ENCODE peak calls at places on chromosomes 5 and 9, in five cellular contexts. T is psoas muscle; B is testis; P is CD8-positive, alpha-beta memory T cell; V is brain microvascular endothelial cell. G is an unnamed sample. For H3K27me3, the result is how much of the 10 kb centered on the place peaks cover.

GRCh38 chr9:115845648-115846312 is 307.8 kb upstream of the PAPPA start:
- DNase-seq in B (no peak), V (peak), T (no peak), P (no peak), G (no peak)

GRCh38 chr9:134224130-134224826 is 59.9 kb upstream of the RNU6ATAC start:
- DNase-seq in P (no peak), B (no peak), V (no peak), T (peak), G (no peak)

GRCh38 chr5:179765400-179765799 is 28.4 kb upstream of the LTC4S start:
- DNase-seq in P (no peak), B (no peak), T (peak), V (peak), G (no peak)

GRCh38 chr5:148791334-148791667 is 35.1 kb upstream of the ADRB2 start:
- DNase-seq in V (peak), T (no peak), P (no peak), B (no peak), G (no peak)

GRCh38 chr5:43400082-43400481 is 12.1 kb downstream of the CCL28 start:
- DNase-seq in B (no peak), V (no peak), P (no peak), T (no peak), G (no peak)

GRCh38 chr9:79776581-79776980 is 204.8 kb downstream of the TLE4 start:
- DNase-seq in P (no peak), T (no peak), V (no peak), B (no peak), G (no peak)

GRCh38 chr5:94969174-94969573 is 315.7 kb downstream of the MCTP1 start:
- DNase-seq in T (no peak), P (no peak), V (peak), B (no peak), G (peak)

GRCh38 chr5:125560476-125561225 is 814.2 kb upstream of the ZNF608 start:
- DNase-seq in P (no peak), B (no peak), V (no peak), T (no peak), G (no peak)

GRCh38 chr9:110641350-110641749 is 27.2 kb upstream of the MUSK start:
- DNase-seq in V (no peak), T (no peak), P (no peak), B (no peak), G (no peak)

GRCh38 chr5:94153736-94154450 is 412.5 kb upstream of the POU5F2 start:
- DNase-seq in T (peak), P (no peak), V (no peak), B (no peak), G (no peak)

GRCh38 chr5:107580902-107581823 is 89.6 kb downstream of the EFNA5 start:
- DNase-seq in T (no peak), P (no peak), V (no peak), B (peak), G (no peak)

GRCh38 chr5:154985126-154985525 is 28.4 kb upstream of the KIF4B start:
- DNase-seq in B (no peak), P (no peak), T (no peak), V (no peak), G (no peak)

GRCh38 chr5:76927961-76928360 is 24.9 kb upstream of the CRHBP start:
- DNase-seq in T (no peak), B (no peak), V (no peak), P (no peak), G (no peak)

GRCh38 chr5:52693279-52693678 is 94.4 kb upstream of the ITGA1 start:
- DNase-seq in B (peak), V (no peak), T (peak), P (peak), G (peak)

GRCh38 chr5:6583049-6583880 is 49.6 kb downstream of the NSUN2 start:
- DNase-seq in B (peak), V (no peak), T (peak), P (no peak), G (peak)

GRCh38 chr5:145887976-145888574 is 15.3 kb upstream of the GRXCR2 start:
- DNase-seq in T (no peak), P (no peak), B (peak), V (peak), G (peak)

GRCh38 chr5:40486437-40487270 is 193.1 kb upstream of the PTGER4 start:
- DNase-seq in T (no peak), B (peak), V (no peak), P (peak), G (no peak)

GRCh38 chr5:60495644-60496520 is 204.1 kb downstream of the DEPDC1B start:
- DNase-seq in B (no peak), T (no peak), V (no peak), P (no peak), G (no peak)

GRCh38 chr9:3455712-3456111 is 70.1 kb downstream of the RFX3 start:
- DNase-seq in T (no peak), V (no peak), P (no peak), B (no peak), G (no peak)

GRCh38 chr9:131731237-131731995 is 8.5 kb downstream of the RAPGEF1 start:
- DNase-seq in P (no peak), B (no peak), V (no peak), T (no peak), G (no peak)

GRCh38 chr5:173010547-173011464 is 27.2 kb downstream of the ATP6V0E1 start:
- DNase-seq in B (peak), P (no peak), T (peak), V (no peak), G (peak)

GRCh38 chr9:38417003-38417965 is 7.0 kb downstream of the IGFBPL1 start:
- DNase-seq in T (no peak), V (no peak), P (no peak), B (peak), G (peak)

GRCh38 chr5:13278148-13278547 is 666.3 kb downstream of the DNAH5 start:
- DNase-seq in T (no peak), P (no peak), B (no peak), V (no peak), G (no peak)

GRCh38 chr9:27365977-27366376 is 69.0 kb upstream of the EQTN start:
- DNase-seq in T (no peak), V (peak), B (no peak), P (no peak), G (no peak)

GRCh38 chr5:75335952-75336624 is 932 bp upstream of the HMGCR start:
- DNase-seq in T (no peak), P (no peak), V (peak), B (no peak), G (peak)

GRCh38 chr5:112846556-112846955 is 14.5 kb upstream of the SRP19 start:
- DNase-seq in P (no peak), B (no peak), V (no peak), T (no peak), G (no peak)

GRCh38 chr5:132202711-132203463 is 24.8 kb downstream of the P4HA2 start:
- DNase-seq in P (no peak), V (no peak), T (no peak), B (no peak), G (no peak)

GRCh38 chr5:42756630-42757601 is at the start of gene CCDC152:
- DNase-seq in T (peak), V (peak), P (peak), B (peak), G (peak)

GRCh38 chr5:151775025-151775606 is 3.4 kb downstream of the G3BP1 start:
- DNase-seq in T (no peak), P (no peak), V (no peak), B (no peak), G (no peak)

GRCh38 chr9:86202338-86202882 is 57.0 kb downstream of the C9orf153 start:
- DNase-seq in B (peak), V (peak), T (no peak), P (no peak), G (peak)

GRCh38 chr5:175866377-175866907 is 4.9 kb upstream of the CPLX2 start:
- DNase-seq in T (no peak), P (no peak), B (no peak), V (no peak), G (peak)

GRCh38 chr5:117266237-117266725 is 691.7 kb upstream of the SEMA6A start:
- DNase-seq in T (no peak), V (peak), B (no peak), P (no peak), G (no peak)

GRCh38 chr5:141507387-141508091 is 18.7 kb downstream of the PCDHGC5 start:
- DNase-seq in P (no peak), V (peak), B (peak), T (peak), G (no peak)

GRCh38 chr9:38343037-38343436 is 49.5 kb upstream of the ALDH1B1 start:
- DNase-seq in V (no peak), B (no peak), T (no peak), P (no peak), G (no peak)

GRCh38 chr5:32613050-32613672 is 27.8 kb downstream of the SUB1 start:
- DNase-seq in P (peak), V (peak), T (peak), B (peak), G (peak)

GRCh38 chr5:60843693-60844428 is at the start of gene ELOVL7:
- DNase-seq in P (no peak), B (peak), T (peak), V (no peak), G (peak)

DNA sequence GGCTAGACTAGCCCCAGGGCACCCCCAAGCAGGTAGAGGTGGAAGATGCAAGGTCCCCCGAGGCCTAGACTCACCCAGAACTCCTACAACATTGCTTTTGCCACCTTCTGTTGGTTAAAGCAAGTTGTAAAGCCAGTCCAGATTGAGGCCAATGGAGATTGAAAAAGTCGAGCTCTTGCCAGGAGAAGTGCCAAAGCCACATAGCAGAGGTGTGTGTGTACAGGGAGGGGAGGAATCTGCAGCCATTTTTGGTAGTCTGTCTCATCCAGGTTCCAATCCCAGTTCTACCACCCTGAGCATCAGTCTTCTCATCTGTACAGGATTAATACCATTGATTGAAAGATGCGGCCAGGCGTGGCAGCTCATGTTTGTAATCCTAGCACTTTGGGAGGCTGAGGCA is 12.3 kb upstream of the URM1 start:
- DNase-seq in P (no peak), T (no peak), V (no peak), B (no peak), G (no peak)
- H3K27me3 ChIP-seq in P (under half), T (under half), V (under half), B (under half), G (under half)

GRCh38 chr9:93465853-93466252 is 12.5 kb upstream of the FAM120AOS start:
- DNase-seq in V (peak), P (no peak), T (no peak), B (no peak), G (no peak)
- H3K27me3 ChIP-seq in V (under half), P (under half), T (under half), B (under half), G (under half)

GRCh38 chr9:136193127-136193890 is 11.6 kb downstream of the LHX3 start:
- DNase-seq in T (no peak), B (no peak), V (no peak), P (no peak), G (peak)
- H3K27me3 ChIP-seq in T (under half), B (under half), V (half or more), P (under half), G (half or more)

GRCh38 chr5:3594514-3595101 is 1.0 kb upstream of the IRX1 start:
- DNase-seq in V (no peak), T (no peak), P (no peak), B (no peak), G (peak)
- H3K27me3 ChIP-seq in V (half or more), T (half or more), P (under half), B (under half), G (half or more)

DNA sequence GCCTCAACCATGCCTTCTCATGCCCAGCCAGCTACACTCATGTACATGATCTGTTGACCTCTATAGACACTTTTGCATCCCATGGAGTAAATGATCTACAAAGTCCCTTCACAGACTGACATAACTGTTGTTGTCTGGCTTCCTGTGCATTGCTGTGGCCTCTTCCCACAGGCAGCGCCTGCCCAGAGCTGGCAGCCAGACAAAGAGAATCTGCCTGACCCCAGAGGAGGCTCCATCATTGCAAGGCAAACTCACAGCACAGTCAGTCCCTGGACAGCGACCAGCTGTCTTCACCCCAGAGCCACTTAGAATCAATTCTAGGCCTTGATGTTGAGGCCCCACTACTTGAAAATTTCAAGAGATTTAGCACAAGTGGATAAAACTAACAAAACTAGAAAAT is 65.5 kb downstream of the INSYN2B start:
- DNase-seq in V (peak), T (no peak), P (no peak), B (peak), G (no peak)
- H3K27me3 ChIP-seq in V (under half), T (under half), P (under half), B (under half), G (under half)

G was measured in H7.